ENCODE peak calls at places on chromosomes 13 and 19, in four cellular contexts. E is Karpas-422, N is IMR-90, O is fibroblast of lung. W is an unnamed sample.

GRCh38 chr13:93977986-93978385 is 501.5 kb downstream of the DCT start:
- DNase-seq in O (no peak), E (no peak), N (no peak), W (no peak)

GRCh38 chr19:14325863-14326262 is 55.4 kb upstream of the ADGRE5 start:
- DNase-seq in E (no peak), O (no peak), N (no peak), W (no peak)

GRCh38 chr19:29587518-29587986 is 18.5 kb upstream of the POP4 start:
- DNase-seq in N (peak; percentile 38), E (no peak), O (no peak), W (peak; percentile 58)

GRCh38 chr13:44385847-44386246 is 12.2 kb downstream of the SERP2 start:
- DNase-seq in E (no peak), O (no peak), N (no peak), W (no peak)

GRCh38 chr19:41554902-41555301 is 21.1 kb upstream of the CEACAM21 start:
- DNase-seq in O (no peak), N (no peak), E (no peak), W (no peak)

GRCh38 chr19:13537454-13537853 is 31.2 kb upstream of the CACNA1A start:
- DNase-seq in O (no peak), E (no peak), N (no peak), W (no peak)

GRCh38 chr19:15247107-15248014 is 15.1 kb upstream of the EPHX3 start:
- DNase-seq in N (no peak), E (no peak), O (no peak), W (no peak)

GRCh38 chr13:95349267-95349666 is 48.0 kb upstream of the ABCC4 start:
- DNase-seq in O (peak; percentile 9), N (peak; percentile 40), E (no peak), W (no peak)

GRCh38 chr19:17706750-17707181 is 12.5 kb upstream of the MAP1S start:
- DNase-seq in N (peak; percentile 39), E (no peak), O (peak; percentile 19), W (no peak)

GRCh38 chr19:7258840-7259395 is 35.3 kb downstream of the INSR start:
- DNase-seq in E (no peak), N (no peak), O (no peak), W (no peak)

GRCh38 chr13:24161010-24161775 is 673 bp downstream of the SPATA13 start:
- DNase-seq in O (peak; percentile 37), N (no peak), E (no peak), W (no peak)

GRCh38 chr13:97388385-97388784 is 45.6 kb upstream of the RAP2A start:
- DNase-seq in N (no peak), E (no peak), O (no peak), W (no peak)

GRCh38 chr19:13262450-13262849 is 112.2 kb downstream of the IER2 start:
- DNase-seq in N (peak; percentile 61), E (peak; percentile 85), O (peak; percentile 72), W (peak; percentile 48)

GRCh38 chr13:112696869-112697465 is 7.1 kb downstream of the ATP11A start:
- DNase-seq in N (no peak), O (no peak), E (no peak), W (no peak)

GRCh38 chr13:32940601-32941000 is 75.6 kb upstream of the KL start:
- DNase-seq in N (peak; percentile 56), E (no peak), O (peak; percentile 45), W (no peak)

GRCh38 chr13:26653310-26653709 is 95.8 kb downstream of the WASF3 start:
- DNase-seq in O (no peak), N (peak; percentile 74), E (no peak), W (peak; percentile 50)

GRCh38 chr13:83007226-83007625 is 875.0 kb downstream of the SLITRK1 start:
- DNase-seq in O (no peak), N (no peak), E (peak; percentile 53), W (peak; percentile 20)

GRCh38 chr13:77267362-77267761 is 59.5 kb downstream of the MYCBP2 start:
- DNase-seq in E (no peak), N (peak; percentile 34), O (peak; percentile 49), W (no peak)

GRCh38 chr19:38023245-38023644 is 116.2 kb downstream of the SIPA1L3 start:
- DNase-seq in E (no peak), N (peak; percentile 67), O (no peak), W (no peak)

GRCh38 chr19:32387701-32388392 is 17.7 kb upstream of the DPY19L3 start:
- DNase-seq in E (no peak), O (peak; percentile 69), N (peak; percentile 62), W (no peak)

GRCh38 chr19:36973844-36974195 is 57.7 kb downstream of the ZNF568 start:
- DNase-seq in O (no peak), E (no peak), N (no peak), W (no peak)

GRCh38 chr13:93624371-93624777 is 397.8 kb downstream of the GPC6 start:
- DNase-seq in O (peak; percentile 6), E (no peak), N (no peak), W (no peak)

GRCh38 chr13:29457299-29457698 is 138.2 kb downstream of the SLC7A1 start:
- DNase-seq in O (peak; percentile 43), N (peak; percentile 79), E (no peak), W (peak; percentile 90)

GRCh38 chr13:88979465-88980180 is 1308.5 kb downstream of the SLITRK5 start:
- DNase-seq in N (no peak), O (peak; percentile 55), E (peak; percentile 67), W (no peak)

GRCh38 chr19:13764821-13765394 is 586 bp downstream of the MRI1 start:
- DNase-seq in E (peak; percentile 74), O (no peak), N (no peak), W (no peak)

GRCh38 chr19:32874605-32875004 is 5.0 kb upstream of the SLC7A9 start:
- DNase-seq in N (no peak), O (no peak), E (no peak), W (no peak)

GRCh38 chr19:18961767-18962423 is 20.9 kb upstream of the HOMER3 start:
- DNase-seq in E (no peak), O (no peak), N (no peak), W (no peak)

GRCh38 chr13:31476266-31476665 is 263.1 kb upstream of the RXFP2 start:
- DNase-seq in N (peak; percentile 85), O (peak; percentile 79), E (no peak), W (no peak)

GRCh38 chr13:35630551-35631275 is 154.2 kb upstream of the MAB21L1 start:
- DNase-seq in O (peak; percentile 70), E (peak; percentile 74), N (peak; percentile 70), W (peak; percentile 40)

GRCh38 chr19:9000933-9001332 is 9.3 kb downstream of the MUC16 start:
- DNase-seq in N (no peak), O (no peak), E (no peak), W (no peak)

GRCh38 chr13:31096624-31097302 is 64.9 kb downstream of the HSPH1 start:
- DNase-seq in N (no peak), O (no peak), E (no peak), W (peak; percentile 68)

GRCh38 chr19:44767295-44768180 is 10.2 kb upstream of the CBLC start:
- DNase-seq in E (no peak), O (no peak), N (no peak), W (no peak)

GRCh38 chr13:23380534-23380933 is 53.0 kb downstream of the SACS start:
- DNase-seq in N (peak; percentile 71), O (peak; percentile 90), E (no peak), W (no peak)

GRCh38 chr13:105118577-105118976 is 1416.9 kb downstream of the EFNB2 start:
- DNase-seq in E (no peak), N (no peak), O (no peak), W (no peak)

GRCh38 chr13:100818706-100819105 is 144.1 kb upstream of the TMTC4 start:
- DNase-seq in E (no peak), O (no peak), N (no peak), W (no peak)

GRCh38 chr19:34184880-34185491 is 12.7 kb downstream of the LSM14A start:
- DNase-seq in O (peak; percentile 25), N (no peak), E (no peak), W (no peak)

GRCh38 chr13:27341616-27342015 is 71.0 kb downstream of the RASL11A start:
- DNase-seq in E (peak; percentile 10), N (no peak), O (no peak), W (no peak)

GRCh38 chr13:103960011-103960410 is 893.8 kb upstream of the SLC10A2 start:
- DNase-seq in N (no peak), E (no peak), O (no peak), W (no peak)

GRCh38 chr13:103965506-103966243 is 899.5 kb upstream of the SLC10A2 start:
- DNase-seq in E (no peak), N (no peak), O (no peak), W (no peak)

GRCh38 chr13:103961784-103962183 is 895.6 kb upstream of the SLC10A2 start:
- DNase-seq in N (no peak), O (no peak), E (no peak), W (no peak)

DNA sequence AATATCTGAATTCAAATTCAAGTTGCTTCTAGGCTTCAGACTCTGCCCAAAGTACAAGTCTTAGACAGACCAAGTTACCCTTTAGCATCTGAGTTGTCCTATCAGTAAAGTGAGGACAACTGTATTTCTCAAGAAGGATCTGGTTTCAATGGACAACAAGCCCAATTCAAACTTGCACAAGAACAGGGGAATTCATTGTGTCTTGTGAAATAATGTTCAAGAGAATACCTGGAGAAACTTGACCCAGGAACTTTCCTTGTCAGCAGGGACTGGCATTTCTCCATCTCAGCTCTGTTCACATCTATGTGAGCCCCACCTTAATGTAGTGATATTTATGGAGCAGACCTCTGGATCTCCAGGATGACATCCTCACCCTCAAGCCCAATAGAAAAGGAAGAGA is 894.9 kb upstream of the SLC10A2 start:
- DNase-seq in O (no peak), E (no peak), N (no peak), W (no peak)
- H4K20me1 ChIP-seq in O (no peaks in the 10 kb centered on the region), E (no peaks in the 10 kb centered on the region), N (no peaks in the 10 kb centered on the region), W (no peaks in the 10 kb centered on the region)

DNA sequence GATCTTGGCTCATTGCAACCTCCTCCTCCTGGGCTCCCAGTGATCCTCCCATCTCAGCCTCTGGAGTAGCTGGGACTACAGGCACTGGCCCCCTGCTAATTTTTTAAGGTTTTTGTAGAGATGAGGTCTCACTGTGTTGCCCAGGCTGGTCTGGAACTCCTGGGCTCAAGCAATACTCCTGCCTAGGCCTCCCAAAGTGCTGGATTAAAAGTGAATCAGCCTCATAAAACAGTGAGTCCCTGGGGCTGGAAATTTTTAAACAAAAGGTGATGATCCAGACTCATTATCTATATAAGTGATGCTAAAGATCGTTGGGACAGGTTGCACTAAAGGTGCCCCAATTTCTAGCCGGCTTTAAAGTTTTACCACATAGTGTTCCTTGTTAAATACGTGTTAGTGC is 112.7 kb downstream of the LMO7 start:
- DNase-seq in O (no peak), E (no peak), N (no peak), W (no peak)
- H4K20me1 ChIP-seq in O (no peaks in the 10 kb centered on the region), E (no peaks in the 10 kb centered on the region), N (peaks cover 77% of the 10 kb centered on the region), W (no peaks in the 10 kb centered on the region)

GRCh38 chr19:1757468-1758230 is 4.3 kb downstream of the ONECUT3 start:
- DNase-seq in N (no peak), E (no peak), O (no peak), W (no peak)

GRCh38 chr19:1760020-1760419 is 6.7 kb downstream of the ONECUT3 start:
- DNase-seq in E (no peak), O (no peak), N (no peak), W (no peak)

GRCh38 chr19:1758231-1758577 is 4.9 kb downstream of the ONECUT3 start:
- DNase-seq in E (no peak), N (no peak), O (no peak), W (no peak)

GRCh38 chr19:1756705-1757445 is 3.6 kb downstream of the ONECUT3 start:
- DNase-seq in N (no peak), E (no peak), O (no peak), W (no peak)

GRCh38 chr19:1758959-1759903 is 5.9 kb downstream of the ONECUT3 start:
- DNase-seq in N (no peak), E (no peak), O (no peak), W (no peak)
- H4K20me1 ChIP-seq in N (peaks cover 6% of the 10 kb centered on the region), E (no peaks in the 10 kb centered on the region), O (no peaks in the 10 kb centered on the region), W (peaks cover 2% of the 10 kb centered on the region)

GRCh38 chr19:49858591-49858985 is 7.6 kb downstream of the PTOV1 start:
- DNase-seq in O (no peak), E (no peak), N (no peak), W (no peak)
- H4K20me1 ChIP-seq in O (no peaks in the 10 kb centered on the region), E (peaks cover 42% of the 10 kb centered on the region), N (peaks cover 59% of the 10 kb centered on the region), W (no peaks in the 10 kb centered on the region)